ENCODE peak calls at places on chromosomes 2 and 18, in seven cellular contexts. L, R, H, X, E, O and W are unnamed samples.

GRCh38 chr2:241312082-241312481 is 3.4 kb downstream of the HDLBP start:
- DNase-seq in L (no peak), R (no peak), H (peak), X (peak), E (no peak), O (no peak), W (no peak)

GRCh38 chr18:37435996-37436395 is 129.6 kb downstream of the CELF4 start:
- DNase-seq in L (no peak), R (no peak), H (no peak), X (no peak), E (no peak), O (no peak), W (no peak)

GRCh38 chr18:24022141-24022540 is 7.6 kb downstream of the TTC39C start:
- DNase-seq in L (no peak), R (no peak), H (peak), X (peak), E (no peak), O (no peak), W (no peak)

GRCh38 chr2:241852116-241852980 is 6.3 kb downstream of the PDCD1 start:
- DNase-seq in L (peak), R (no peak), H (no peak), X (no peak), E (no peak), O (peak), W (no peak)

GRCh38 chr2:209458018-209458979 is 34.5 kb downstream of the MAP2 start:
- DNase-seq in L (no peak), R (no peak), H (no peak), X (no peak), E (no peak), O (no peak), W (no peak)

GRCh38 chr2:11533278-11534077 is at the start of gene GREB1:
- DNase-seq in L (no peak), R (no peak), H (no peak), X (peak), E (peak), O (no peak), W (no peak)

GRCh38 chr18:14914771-14915170 is 166.8 kb downstream of the ANKRD30B start:
- DNase-seq in L (no peak), R (no peak), H (no peak), X (no peak), E (no peak), O (no peak), W (no peak)

GRCh38 chr2:21656330-21657075 is 532.7 kb downstream of the TDRD15 start:
- DNase-seq in L (no peak), R (no peak), H (no peak), X (no peak), E (no peak), O (no peak), W (no peak)

GRCh38 chr2:12488365-12488972 is 228.3 kb upstream of the TRIB2 start:
- DNase-seq in L (no peak), R (no peak), H (no peak), X (no peak), E (no peak), O (no peak), W (no peak)

GRCh38 chr18:57433492-57434176 is 1.5 kb upstream of the ONECUT2 start:
- DNase-seq in L (no peak), R (no peak), H (no peak), X (no peak), E (no peak), O (no peak), W (no peak)

GRCh38 chr2:179650420-179650819 is 211.0 kb downstream of the ZNF385B start:
- DNase-seq in L (no peak), R (no peak), H (no peak), X (no peak), E (no peak), O (no peak), W (no peak)

GRCh38 chr18:6781846-6782245 is 52.3 kb downstream of the ARHGAP28 start:
- DNase-seq in L (no peak), R (no peak), H (peak), X (peak), E (no peak), O (no peak), W (peak)

GRCh38 chr18:35713545-35713944 is 132.0 kb downstream of the GALNT1 start:
- DNase-seq in L (no peak), R (no peak), H (peak), X (peak), E (peak), O (no peak), W (peak)

GRCh38 chr2:109736177-109736827 is 57.8 kb upstream of the RGPD5 start:
- DNase-seq in L (peak), R (peak), H (peak), X (peak), E (no peak), O (peak), W (peak)

GRCh38 chr2:111930875-111931274 is 32.5 kb downstream of the MERTK start:
- DNase-seq in L (no peak), R (no peak), H (peak), X (peak), E (peak), O (no peak), W (no peak)

GRCh38 chr2:98634406-98635092 is 26.2 kb downstream of the UNC50 start:
- DNase-seq in L (no peak), R (no peak), H (no peak), X (peak), E (no peak), O (no peak), W (no peak)

GRCh38 chr2:100139114-100139513 is 3.3 kb downstream of the AFF3 start:
- DNase-seq in L (no peak), R (no peak), H (no peak), X (no peak), E (no peak), O (no peak), W (peak)

GRCh38 chr2:26618611-26619010 is 22.6 kb downstream of the CIB4 start:
- DNase-seq in L (peak), R (no peak), H (no peak), X (no peak), E (no peak), O (no peak), W (no peak)

GRCh38 chr2:86704482-86704971 is 15.6 kb upstream of the RMND5A start:
- DNase-seq in L (no peak), R (no peak), H (peak), X (peak), E (peak), O (peak), W (peak)

GRCh38 chr2:85275984-85276540 is 51.7 kb downstream of the TGOLN2 start:
- DNase-seq in L (no peak), R (no peak), H (no peak), X (peak), E (no peak), O (no peak), W (no peak)

GRCh38 chr2:154495455-154495868 is 203.0 kb upstream of the KCNJ3 start:
- DNase-seq in L (no peak), R (no peak), H (no peak), X (no peak), E (no peak), O (no peak), W (no peak)

GRCh38 chr2:19843992-19844515 is 57.7 kb downstream of the TTC32 start:
- DNase-seq in L (no peak), R (no peak), H (no peak), X (no peak), E (no peak), O (no peak), W (no peak)

GRCh38 chr2:145411493-145411892 is 891.6 kb upstream of the ZEB2 start:
- DNase-seq in L (no peak), R (no peak), H (no peak), X (no peak), E (no peak), O (no peak), W (no peak)

GRCh38 chr2:68828887-68829708 is 42.1 kb downstream of the BMP10 start:
- DNase-seq in L (peak), R (peak), H (peak), X (peak), E (peak), O (peak), W (peak)

GRCh38 chr2:211942153-211942552 is 596.4 kb downstream of the ERBB4 start:
- DNase-seq in L (no peak), R (no peak), H (no peak), X (no peak), E (no peak), O (no peak), W (no peak)

GRCh38 chr2:174544156-174544555 is 53.4 kb downstream of the WIPF1 start:
- DNase-seq in L (no peak), R (no peak), H (peak), X (peak), E (no peak), O (no peak), W (no peak)

GRCh38 chr2:15092691-15093090 is 460.2 kb downstream of the LRATD1 start:
- DNase-seq in L (no peak), R (no peak), H (no peak), X (no peak), E (no peak), O (no peak), W (no peak)

GRCh38 chr2:55519908-55520885 is 679 bp downstream of the CFAP36 start:
- DNase-seq in L (peak), R (no peak), H (peak), X (peak), E (no peak), O (no peak), W (no peak)

GRCh38 chr2:190649798-190650390 is 1.0 kb downstream of the NAB1 start:
- DNase-seq in L (no peak), R (no peak), H (peak), X (peak), E (no peak), O (no peak), W (no peak)

GRCh38 chr2:9380702-9381628 is 42.4 kb downstream of the ITGB1BP1 start:
- DNase-seq in L (peak), R (peak), H (peak), X (peak), E (peak), O (peak), W (peak)

GRCh38 chr18:77133920-77134496 is 1.4 kb upstream of the MBP start:
- DNase-seq in L (no peak), R (no peak), H (no peak), X (no peak), E (no peak), O (no peak), W (no peak)

GRCh38 chr2:119367472-119368099 is 809 bp downstream of the DBI start:
- DNase-seq in L (peak), R (no peak), H (peak), X (no peak), E (no peak), O (peak), W (no peak)

GRCh38 chr2:65388051-65388531 is 44.3 kb downstream of the SPRED2 start:
- DNase-seq in L (no peak), R (no peak), H (no peak), X (no peak), E (no peak), O (no peak), W (no peak)

GRCh38 chr2:239157766-239158165 is 243.1 kb downstream of the HDAC4 start:
- DNase-seq in L (peak), R (no peak), H (peak), X (no peak), E (no peak), O (peak), W (no peak)

GRCh38 chr2:224145751-224146355 is 106.8 kb upstream of the SERPINE2 start:
- DNase-seq in L (no peak), R (no peak), H (peak), X (peak), E (peak), O (no peak), W (peak)

DNA sequence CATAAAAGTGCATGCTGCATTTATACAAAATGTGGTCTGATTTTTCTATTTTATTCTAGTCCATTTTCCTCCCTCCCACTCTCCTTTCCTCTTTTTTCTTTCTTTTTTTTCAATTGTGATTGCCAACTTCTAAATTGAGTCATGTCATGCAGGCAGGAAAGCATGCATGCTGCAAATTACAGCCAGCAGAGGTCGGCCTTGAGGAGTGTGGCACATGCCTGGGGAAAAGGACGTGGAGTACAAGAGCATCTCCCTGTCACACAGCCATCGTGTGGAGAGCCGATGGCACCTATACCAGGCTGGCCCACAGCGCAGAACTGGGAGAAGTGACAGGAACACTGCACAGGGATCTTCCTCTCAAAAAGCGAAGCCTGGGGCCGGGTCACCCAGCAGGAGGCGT is 17.8 kb downstream of the LCT start:
- DNase-seq in L (no peak), R (no peak), H (peak), X (peak), E (no peak), O (no peak), W (no peak)
- TF ChIP-seq CTCF in L (no peak), R (no peak), H (peak), X (peak), E (peak), O (no peak), W (peak)

DNA sequence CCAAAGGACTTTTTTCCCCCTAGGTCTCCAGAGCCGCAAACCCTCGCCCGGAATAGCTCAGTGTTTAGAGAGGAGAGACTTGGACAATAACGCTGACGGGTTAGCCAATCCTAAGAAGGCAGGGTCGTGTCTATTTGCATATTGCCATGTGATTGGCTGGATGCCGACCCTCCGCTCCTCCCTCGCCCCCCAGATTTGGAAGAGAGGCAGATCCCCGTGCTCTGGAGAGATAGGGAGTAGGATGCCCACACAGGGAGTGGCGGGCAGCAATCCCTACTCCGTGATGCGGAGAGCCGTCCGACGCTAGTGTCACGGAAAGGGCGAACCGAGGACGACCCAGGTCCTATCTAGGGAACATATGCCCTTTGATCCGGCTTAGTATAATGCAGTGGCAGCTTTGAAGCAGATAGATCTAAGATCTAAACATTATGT is 1.4 kb downstream of the WNT6 start:
- DNase-seq in L (peak), R (no peak), H (peak), X (peak), E (no peak), O (peak), W (peak)
- H3K4me3 ChIP-seq in L (no peak), R (no peak), H (no peak), X (no peak), E (no peak), O (no peak), W (no peak)

DNA sequence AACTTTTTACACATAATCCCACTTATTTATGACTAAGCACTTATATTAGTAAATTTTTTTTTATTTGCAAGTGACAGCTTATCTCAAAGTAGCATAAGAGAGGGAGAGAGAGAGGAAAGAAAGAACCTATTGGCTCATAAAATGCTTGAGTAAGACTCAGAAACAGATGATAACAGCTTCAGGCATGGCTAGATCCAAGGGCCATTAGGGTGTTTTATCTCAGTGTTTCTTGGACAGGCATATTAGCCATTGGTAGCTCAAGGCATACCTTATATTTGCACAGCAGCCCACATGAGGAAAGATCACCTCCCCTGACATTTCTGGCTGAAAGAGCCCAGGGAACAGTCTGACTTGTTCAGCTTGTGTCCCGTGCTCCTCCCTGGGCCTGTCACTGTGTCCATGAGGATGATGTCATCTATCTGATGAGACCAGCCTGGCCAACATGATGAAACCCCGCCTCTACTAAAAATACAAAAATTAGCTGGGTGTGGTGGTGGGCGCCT is 64.4 kb downstream of the IL1R2 start:
- DNase-seq in L (no peak), R (no peak), H (peak), X (peak), E (no peak), O (no peak), W (no peak)
- TF ChIP-seq CTCF in L (no peak), R (no peak), H (no peak), X (no peak), E (no peak), O (no peak), W (no peak)

GRCh38 chr18:58895385-58895784 is 30.7 kb downstream of the ZNF532 start:
- DNase-seq in L (no peak), R (no peak), H (no peak), X (no peak), E (no peak), O (no peak), W (no peak)

GRCh38 chr18:58897994-58898393 is 33.3 kb downstream of the ZNF532 start:
- DNase-seq in L (no peak), R (no peak), H (no peak), X (no peak), E (no peak), O (no peak), W (no peak)

GRCh38 chr18:58894937-58895336 is 30.3 kb downstream of the ZNF532 start:
- DNase-seq in L (no peak), R (no peak), H (no peak), X (no peak), E (no peak), O (no peak), W (no peak)

GRCh38 chr18:58896734-58897508 is 32.2 kb downstream of the ZNF532 start:
- DNase-seq in L (no peak), R (no peak), H (no peak), X (peak), E (no peak), O (no peak), W (no peak)

DNA sequence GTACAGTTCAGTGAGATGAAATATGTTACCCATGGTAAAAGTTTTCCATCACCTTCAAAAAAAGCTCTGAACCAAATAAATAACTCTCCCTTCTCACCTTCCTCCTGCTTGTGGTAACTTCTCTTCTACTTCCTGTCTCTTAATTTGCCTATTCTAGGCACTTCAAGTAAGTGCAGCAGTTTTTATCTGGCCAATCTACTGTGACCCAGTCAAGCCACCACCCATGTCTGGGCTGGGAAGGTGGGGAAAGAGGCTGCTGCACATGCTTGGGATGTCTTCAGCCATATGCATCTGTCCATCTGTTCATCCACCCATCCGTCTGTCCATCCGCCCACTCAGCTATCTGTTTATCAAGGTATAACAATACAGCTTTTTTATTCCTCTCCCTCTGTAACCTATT is 31.6 kb downstream of the ZNF532 start:
- DNase-seq in L (no peak), R (no peak), H (no peak), X (no peak), E (no peak), O (no peak), W (no peak)
- H3K4me3 ChIP-seq in L (no peak), R (no peak), H (no peak), X (no peak), E (no peak), O (no peak), W (no peak)

GRCh38 chr2:96359866-96360265 is 24.3 kb downstream of the NCAPH start:
- DNase-seq in L (no peak), R (no peak), H (peak), X (no peak), E (no peak), O (no peak), W (no peak)

GRCh38 chr2:96354492-96354891 is 18.9 kb downstream of the NCAPH start:
- DNase-seq in L (no peak), R (no peak), H (no peak), X (no peak), E (no peak), O (no peak), W (no peak)

GRCh38 chr2:96361751-96362150 is 26.2 kb downstream of the NCAPH start:
- DNase-seq in L (no peak), R (no peak), H (no peak), X (no peak), E (no peak), O (no peak), W (no peak)

GRCh38 chr2:96356889-96357288 is 21.3 kb downstream of the NCAPH start:
- DNase-seq in L (no peak), R (no peak), H (no peak), X (no peak), E (no peak), O (no peak), W (no peak)

GRCh38 chr2:96359310-96359709 is 23.7 kb downstream of the NCAPH start:
- DNase-seq in L (no peak), R (no peak), H (no peak), X (no peak), E (no peak), O (no peak), W (no peak)
- TF ChIP-seq CTCF in L (peak), R (no peak), H (peak), X (no peak), E (no peak), O (no peak), W (no peak)

DNA sequence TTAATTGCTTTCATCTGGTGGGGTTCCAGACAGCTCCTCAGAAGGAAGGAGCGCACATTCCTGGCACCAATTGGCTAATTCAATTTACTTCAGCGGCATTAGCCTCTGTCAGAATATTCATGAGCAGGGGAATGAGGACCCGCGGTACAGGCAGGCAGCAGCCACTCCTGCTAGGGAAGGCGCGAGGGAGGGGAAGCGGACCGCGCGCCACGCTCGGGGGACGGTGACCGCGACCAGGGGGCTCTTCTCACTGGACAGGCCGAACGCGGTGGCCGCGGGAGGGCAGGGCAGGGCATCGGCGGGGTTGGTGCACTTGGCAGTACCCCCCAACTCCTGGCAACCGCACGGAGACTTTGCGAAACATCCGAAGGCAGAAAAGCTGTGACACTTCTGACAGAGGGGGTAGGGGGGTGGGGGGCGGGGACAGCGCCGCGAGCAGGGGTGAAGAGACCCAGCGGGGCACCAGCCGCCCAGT is at the start of gene CDH20:
- DNase-seq in L (no peak), R (no peak), H (peak), X (no peak), E (no peak), O (no peak), W (no peak)
- H3K4me3 ChIP-seq in L (peak), R (peak), H (peak), X (peak), E (peak), O (no peak), W (peak)